ENCODE peak calls at places on chromosomes 2 and 18, in four cellular contexts. One of them, this sample, is unnamed.

GRCh38 chr2:28364611-28365010 is 28.0 kb upstream of the FOSL2 start:
- DNase-seq in stromal cell of bone marrow: no peak
- DNase-seq in T-helper 1 cell: no peak
- DNase-seq in stimulated activated CD4-positive, alpha-beta T cell treated with anti-CD3 and anti-CD28 coated beads, Interleukin-15, amount 100 ng/mL, for 1 hour: no peak
- DNase-seq in this sample: no peak

GRCh38 chr18:5285326-5285725 is 10.2 kb downstream of the ZBTB14 start:
- DNase-seq in stromal cell of bone marrow: no peak
- DNase-seq in T-helper 1 cell: no peak
- DNase-seq in stimulated activated CD4-positive, alpha-beta T cell treated with anti-CD3 and anti-CD28 coated beads, Interleukin-15, amount 100 ng/mL, for 1 hour: no peak
- DNase-seq in this sample: no peak

GRCh38 chr18:80037300-80037699 is 3.1 kb downstream of the RBFA start:
- DNase-seq in stromal cell of bone marrow: no peak
- DNase-seq in T-helper 1 cell: no peak
- DNase-seq in stimulated activated CD4-positive, alpha-beta T cell treated with anti-CD3 and anti-CD28 coated beads, Interleukin-15, amount 100 ng/mL, for 1 hour: no peak
- DNase-seq in this sample: no peak

GRCh38 chr2:118696786-118697465 is 150.5 kb downstream of the EN1 start:
- DNase-seq in stromal cell of bone marrow: no peak
- DNase-seq in T-helper 1 cell: no peak
- DNase-seq in stimulated activated CD4-positive, alpha-beta T cell treated with anti-CD3 and anti-CD28 coated beads, Interleukin-15, amount 100 ng/mL, for 1 hour: no peak
- DNase-seq in this sample: no peak

GRCh38 chr2:164735309-164735919 is 106.2 kb downstream of the COBLL1 start:
- DNase-seq in stromal cell of bone marrow: no peak
- DNase-seq in T-helper 1 cell: no peak
- DNase-seq in stimulated activated CD4-positive, alpha-beta T cell treated with anti-CD3 and anti-CD28 coated beads, Interleukin-15, amount 100 ng/mL, for 1 hour: no peak
- DNase-seq in this sample: no peak

GRCh38 chr2:5253263-5253662 is 438.9 kb upstream of the SOX11 start:
- DNase-seq in stromal cell of bone marrow: no peak
- DNase-seq in T-helper 1 cell: no peak
- DNase-seq in stimulated activated CD4-positive, alpha-beta T cell treated with anti-CD3 and anti-CD28 coated beads, Interleukin-15, amount 100 ng/mL, for 1 hour: no peak
- DNase-seq in this sample: no peak

GRCh38 chr18:8478166-8478967 is 130.9 kb upstream of the RAB12 start:
- DNase-seq in stromal cell of bone marrow: peak; percentile 10
- DNase-seq in T-helper 1 cell: peak; percentile 18
- DNase-seq in stimulated activated CD4-positive, alpha-beta T cell treated with anti-CD3 and anti-CD28 coated beads, Interleukin-15, amount 100 ng/mL, for 1 hour: peak; percentile 31
- DNase-seq in this sample: peak; percentile 46

GRCh38 chr18:22422909-22423548 is 5.3 kb upstream of the CTAGE1 start:
- DNase-seq in stromal cell of bone marrow: peak; percentile 50
- DNase-seq in T-helper 1 cell: no peak
- DNase-seq in stimulated activated CD4-positive, alpha-beta T cell treated with anti-CD3 and anti-CD28 coated beads, Interleukin-15, amount 100 ng/mL, for 1 hour: no peak
- DNase-seq in this sample: no peak

GRCh38 chr18:59484796-59485328 is 125.8 kb upstream of the LMAN1 start:
- DNase-seq in stromal cell of bone marrow: peak; percentile 23
- DNase-seq in T-helper 1 cell: no peak
- DNase-seq in stimulated activated CD4-positive, alpha-beta T cell treated with anti-CD3 and anti-CD28 coated beads, Interleukin-15, amount 100 ng/mL, for 1 hour: no peak
- DNase-seq in this sample: no peak

GRCh38 chr18:39772155-39772919 is 2182.7 kb upstream of the PIK3C3 start:
- DNase-seq in stromal cell of bone marrow: peak; percentile 6
- DNase-seq in T-helper 1 cell: no peak
- DNase-seq in stimulated activated CD4-positive, alpha-beta T cell treated with anti-CD3 and anti-CD28 coated beads, Interleukin-15, amount 100 ng/mL, for 1 hour: no peak
- DNase-seq in this sample: no peak

GRCh38 chr2:151946856-151947523 is 118.8 kb upstream of the ARL5A start:
- DNase-seq in stromal cell of bone marrow: no peak
- DNase-seq in T-helper 1 cell: no peak
- DNase-seq in stimulated activated CD4-positive, alpha-beta T cell treated with anti-CD3 and anti-CD28 coated beads, Interleukin-15, amount 100 ng/mL, for 1 hour: no peak
- DNase-seq in this sample: peak; percentile 33

GRCh38 chr2:233081731-233082221 is 21.6 kb downstream of the INPP5D start:
- DNase-seq in stromal cell of bone marrow: no peak
- DNase-seq in T-helper 1 cell: no peak
- DNase-seq in stimulated activated CD4-positive, alpha-beta T cell treated with anti-CD3 and anti-CD28 coated beads, Interleukin-15, amount 100 ng/mL, for 1 hour: no peak
- DNase-seq in this sample: no peak